ENCODE peak calls at places on chromosomes 16 and 17, in seven cellular contexts. N is kidney; E is osteoblast; K is activated CD8-positive, alpha-beta T cell treated with anti-CD3 and anti-CD28 coated beads for 36 hours; U is fibroblast of the aortic adventitia; W is neural crest cell; Z is fibroblast of pulmonary artery. O is an unnamed sample.
A peak's percentile ranks its signal among the peaks of the same experiment; 100 is the strongest.

GRCh38 chr17:69880591-69881112 is 194.4 kb upstream of the KCNJ16 start:
- DNase-seq in Z (no peak), N (no peak), E (no peak), W (no peak), U (no peak), K (no peak), O (no peak)

GRCh38 chr17:58084317-58084981 is 1.2 kb downstream of the DYNLL2 start:
- DNase-seq in Z (peak; percentile 11), K (peak; percentile 75), E (peak; percentile 84), U (peak; percentile 8), N (no peak), W (no peak), O (peak; percentile 33)

GRCh38 chr16:89922884-89923639 is at the start of gene TUBB3:
- DNase-seq in Z (peak; percentile 82), W (peak; percentile 82), K (peak; percentile 60), U (peak; percentile 77), N (peak; percentile 93), E (peak; percentile 100), O (peak; percentile 56)

GRCh38 chr17:21495281-21495680 is 119.1 kb downstream of the KCNJ12 start:
- DNase-seq in W (no peak), K (no peak), E (no peak), Z (no peak), N (no peak), U (no peak), O (no peak)

GRCh38 chr16:64771273-64771672 is 350.6 kb downstream of the CDH11 start:
- DNase-seq in K (no peak), E (no peak), Z (no peak), N (no peak), U (no peak), W (no peak), O (no peak)

GRCh38 chr17:55577011-55577586 is 65.8 kb upstream of the SMIM36 start:
- DNase-seq in W (no peak), U (peak; percentile 86), N (peak; percentile 75), Z (peak; percentile 54), E (peak; percentile 74), K (peak; percentile 65), O (peak; percentile 39)

GRCh38 chr17:75036643-75037268 is 10.0 kb downstream of the ATP5PD start:
- DNase-seq in E (no peak), K (peak; percentile 90), N (peak; percentile 92), W (no peak), U (peak; percentile 97), Z (peak; percentile 90), O (peak; percentile 72)

GRCh38 chr17:69728816-69729215 is 314.3 kb downstream of the MAP2K6 start:
- DNase-seq in U (no peak), Z (no peak), W (no peak), N (no peak), E (no peak), K (no peak), O (no peak)

GRCh38 chr16:24758373-24758772 is 28.9 kb downstream of the TNRC6A start:
- DNase-seq in K (no peak), N (no peak), U (no peak), Z (no peak), E (peak; percentile 50), W (no peak), O (no peak)

GRCh38 chr16:1181715-1182671 is 29.1 kb downstream of the CACNA1H start:
- DNase-seq in E (peak; percentile 99), U (peak; percentile 58), W (no peak), N (peak; percentile 98), Z (peak; percentile 77), K (no peak), O (peak; percentile 87)

GRCh38 chr16:1037023-1037933 is 35.3 kb upstream of the SSTR5 start:
- DNase-seq in E (peak; percentile 96), W (no peak), U (no peak), Z (no peak), N (no peak), K (no peak), O (no peak)

GRCh38 chr16:2700786-2701185 is 18.5 kb downstream of the KCTD5 start:
- DNase-seq in U (no peak), Z (no peak), E (no peak), W (no peak), K (no peak), N (peak; percentile 64), O (no peak)

GRCh38 chr16:73019456-73020362 is 28.2 kb downstream of the ZFHX3 start:
- DNase-seq in W (no peak), Z (peak; percentile 88), U (peak; percentile 50), N (no peak), K (no peak), E (peak; percentile 95), O (no peak)

GRCh38 chr17:1447061-1447460 is 9.0 kb downstream of the CRK start:
- DNase-seq in U (no peak), W (no peak), N (no peak), K (no peak), Z (no peak), E (peak; percentile 38), O (no peak)
- TF ChIP-seq CTCF in U (no peak), W (no peak), N (no peak), K (no peak), Z (no peak), E (no peak), O (no peak)

GRCh38 chr16:88744839-88745521 is 38.7 kb downstream of the CTU2 start:
- DNase-seq in W (no peak), N (no peak), E (no peak), K (no peak), Z (no peak), U (no peak), O (no peak)
- TF ChIP-seq CTCF in W (no peak), N (no peak), E (no peak), K (no peak), Z (no peak), U (no peak), O (no peak)

GRCh38 chr17:29593546-29594440 is 861 bp downstream of the ANKRD13B start:
- DNase-seq in Z (no peak), N (no peak), E (no peak), K (peak; percentile 67), U (no peak), W (no peak), O (peak; percentile 28)
- TF ChIP-seq CTCF in Z (peak; percentile 12), N (no peak), E (peak; percentile 16), K (peak; percentile 37), U (peak; percentile 21), W (no peak), O (no peak)

GRCh38 chr16:11253009-11253994 is 2.7 kb downstream of the SOCS1 start:
- DNase-seq in Z (no peak), E (peak; percentile 93), W (no peak), K (peak; percentile 85), U (peak; percentile 27), N (no peak), O (no peak)

GRCh38 chr16:11256657-11257130 is 690 bp upstream of the SOCS1 start:
- DNase-seq in U (peak; percentile 39), E (peak; percentile 91), Z (peak; percentile 33), K (no peak), W (no peak), N (no peak), O (peak; percentile 68)

GRCh38 chr16:11255737-11256656 is at the start of gene SOCS1:
- DNase-seq in Z (peak; percentile 90), K (peak; percentile 87), E (peak; percentile 99), W (peak; percentile 82), U (peak; percentile 82), N (peak; percentile 96), O (peak; percentile 85)

GRCh38 chr16:11253995-11254912 is 1.8 kb downstream of the SOCS1 start:
- DNase-seq in N (peak; percentile 80), U (no peak), K (peak; percentile 45), E (peak; percentile 59), W (no peak), Z (no peak), O (peak; percentile 31)

GRCh38 chr16:11254913-11255736 is 879 bp downstream of the SOCS1 start:
- DNase-seq in Z (peak; percentile 52), N (peak; percentile 85), W (peak; percentile 28), U (peak; percentile 40), E (peak; percentile 93), K (peak; percentile 65), O (peak; percentile 59)
- TF ChIP-seq CTCF in Z (no peak), N (no peak), W (peak; percentile 38), U (no peak), E (peak; percentile 10), K (no peak), O (no peak)

GRCh38 chr17:2170023-2170422 is 115.1 kb downstream of the HIC1 start:
- DNase-seq in W (no peak), Z (no peak), U (no peak), N (no peak), E (no peak), K (peak; percentile 56), O (no peak)
- TF ChIP-seq CTCF in W (peak; percentile 39), Z (peak; percentile 4), U (no peak), N (no peak), E (no peak), K (no peak), O (no peak)

O was measured in uterus.